ENCODE peak calls at places on chromosomes 16 and 17, in five cellular contexts. X is neural progenitor cell, T is GM23338, V is SK-N-SH, H is PC-3. D is an unnamed sample. For H3F3A, the result is how much of the 10 kb centered on the place peaks cover.

GRCh38 chr17:4715071-4715749 is 4.8 kb downstream of the ARRB2 start:
- DNase-seq in X (no peak), T (no peak), V (no peak), H (no peak), D (no peak)

GRCh38 chr17:39671651-39672521 is 3.6 kb downstream of the PNMT start:
- DNase-seq in X (peak), T (peak), V (peak), H (peak), D (no peak)

GRCh38 chr16:1354815-1355214 is 3.1 kb downstream of the GNPTG start:
- DNase-seq in X (no peak), T (no peak), V (no peak), H (no peak), D (no peak)

GRCh38 chr17:45770632-45771472 is 13.3 kb upstream of the CRHR1 start:
- DNase-seq in X (peak), T (peak), V (no peak), H (no peak), D (no peak)

GRCh38 chr16:86383488-86384262 is 126.7 kb upstream of the FOXF1 start:
- DNase-seq in X (no peak), T (no peak), V (no peak), H (no peak), D (no peak)

GRCh38 chr17:9360610-9361571 is 214.7 kb downstream of the STX8 start:
- DNase-seq in X (no peak), T (no peak), V (no peak), H (peak), D (no peak)

GRCh38 chr17:76524598-76525512 is 12.7 kb downstream of the CYGB start:
- DNase-seq in X (no peak), T (no peak), V (no peak), H (peak), D (no peak)

GRCh38 chr17:61253937-61254677 is 145.5 kb upstream of the TBX2 start:
- DNase-seq in X (peak), T (peak), V (no peak), H (no peak), D (no peak)

GRCh38 chr16:84044108-84044488 is 1.5 kb upstream of the SLC38A8 start:
- DNase-seq in X (peak), T (peak), V (peak), H (peak), D (no peak)

GRCh38 chr16:68374251-68374805 is 63.5 kb downstream of the PRMT7 start:
- DNase-seq in X (no peak), T (no peak), V (no peak), H (no peak), D (no peak)

GRCh38 chr17:3447625-3448024 is 14.0 kb upstream of the OR1E2 start:
- DNase-seq in X (peak), T (peak), V (no peak), H (peak), D (no peak)

GRCh38 chr16:71526111-71526998 is at the start of gene CHST4:
- DNase-seq in X (peak), T (peak), V (no peak), H (no peak), D (no peak)

GRCh38 chr16:71528257-71528656 is 2.0 kb downstream of the CHST4 start:
- DNase-seq in X (no peak), T (no peak), V (no peak), H (no peak), D (no peak)

GRCh38 chr16:71528863-71529262 is 2.6 kb downstream of the CHST4 start:
- DNase-seq in X (no peak), T (no peak), V (no peak), H (no peak), D (no peak)

GRCh38 chr16:71520550-71520949 is 5.7 kb upstream of the CHST4 start:
- DNase-seq in X (no peak), T (no peak), V (no peak), H (peak), D (no peak)

GRCh38 chr16:71524566-71525553 is 1.4 kb upstream of the CHST4 start:
- DNase-seq in X (no peak), T (peak), V (no peak), H (no peak), D (no peak)
- H2AFZ ChIP-seq in X (no peak), T (peak), V (no peak), H (no peak), D (no peak)

DNA sequence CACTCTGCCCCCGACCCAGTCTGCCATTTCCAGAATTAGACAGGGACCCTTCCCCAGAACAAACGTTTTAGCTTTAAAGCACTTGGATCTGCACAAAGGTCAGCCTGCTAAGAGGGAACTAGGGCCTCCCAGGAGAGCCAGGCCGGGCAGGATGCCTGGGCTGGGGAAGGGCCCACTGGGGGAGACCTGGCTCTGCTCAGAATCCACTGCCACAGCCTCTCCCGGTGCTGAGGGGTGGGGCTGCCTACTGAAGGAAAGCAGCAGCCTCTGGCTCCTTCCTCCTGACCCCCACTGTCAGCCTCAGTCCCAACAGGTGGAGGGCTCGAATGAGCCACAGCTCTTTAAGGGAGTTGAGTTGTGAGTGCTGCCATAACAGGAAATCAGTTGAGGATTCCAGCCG is 1.7 kb downstream of the YBX2 start:
- DNase-seq in X (no peak), T (no peak), V (peak), H (no peak), D (no peak)
- TF ChIP-seq EZH2phosphoT487 in X (no peak), T (no peak), V (no peak), H (no peak), D (no peak)

DNA sequence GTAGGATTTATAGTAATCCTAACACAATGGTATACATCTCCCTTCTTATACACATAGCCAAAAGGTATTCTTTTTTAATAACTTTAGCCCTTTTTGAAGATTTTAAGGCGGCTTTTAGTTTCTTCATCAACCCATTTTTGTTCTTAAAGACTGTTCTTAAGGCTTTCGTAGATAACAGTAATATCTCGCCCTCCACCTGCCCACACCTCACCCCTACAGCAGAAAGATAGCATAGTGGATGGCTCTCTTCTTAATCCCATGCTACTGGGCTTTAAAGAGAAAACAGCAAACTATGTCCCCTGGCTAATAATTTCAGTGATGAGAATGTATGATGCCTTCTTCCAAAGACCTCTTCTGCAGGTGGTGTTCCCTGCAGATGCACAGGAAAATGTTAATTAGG is 8.6 kb downstream of the IGSF6 start:
- DNase-seq in X (no peak), T (no peak), V (no peak), H (no peak), D (no peak)
- H3F3A ChIP-seq in X (under half), T (under half), V (under half), H (under half), D (under half)

DNA sequence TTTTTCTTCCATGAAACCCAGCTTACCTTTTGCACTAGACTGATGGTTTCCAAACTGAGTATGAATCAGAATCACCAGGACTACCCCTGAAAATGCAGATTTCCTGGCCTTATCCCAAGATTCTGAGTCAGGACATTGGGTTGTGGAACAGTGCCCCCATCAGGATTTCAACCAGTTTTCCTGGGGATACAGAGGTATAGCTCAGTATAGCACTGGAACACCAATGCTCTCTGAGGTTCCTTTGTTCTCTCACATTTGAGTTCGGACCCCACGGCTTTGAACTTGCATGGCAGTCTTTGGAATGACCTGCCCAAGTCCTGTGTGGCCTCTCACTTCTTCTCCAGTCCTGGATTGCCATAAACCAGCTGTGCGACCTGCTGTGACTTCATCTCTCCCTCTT is 12.8 kb upstream of the CCL8 start:
- DNase-seq in X (peak), T (peak), V (peak), H (peak), D (no peak)
- H2AFZ ChIP-seq in X (no peak), T (peak), V (no peak), H (no peak), D (no peak)

GRCh38 chr17:42783062-42783777 is 2.8 kb downstream of the WNK4 start:
- DNase-seq in X (no peak), T (no peak), V (no peak), H (peak), D (no peak)
- TF ChIP-seq EZH2phosphoT487 in X (no peak), T (no peak), V (no peak), H (no peak), D (no peak)

GRCh38 chr17:2086306-2086705 is 31.4 kb downstream of the HIC1 start:
- DNase-seq in X (no peak), T (no peak), V (no peak), H (no peak), D (no peak)
- H3F3A ChIP-seq in X (under half), T (under half), V (under half), H (under half), D (under half)

DNA sequence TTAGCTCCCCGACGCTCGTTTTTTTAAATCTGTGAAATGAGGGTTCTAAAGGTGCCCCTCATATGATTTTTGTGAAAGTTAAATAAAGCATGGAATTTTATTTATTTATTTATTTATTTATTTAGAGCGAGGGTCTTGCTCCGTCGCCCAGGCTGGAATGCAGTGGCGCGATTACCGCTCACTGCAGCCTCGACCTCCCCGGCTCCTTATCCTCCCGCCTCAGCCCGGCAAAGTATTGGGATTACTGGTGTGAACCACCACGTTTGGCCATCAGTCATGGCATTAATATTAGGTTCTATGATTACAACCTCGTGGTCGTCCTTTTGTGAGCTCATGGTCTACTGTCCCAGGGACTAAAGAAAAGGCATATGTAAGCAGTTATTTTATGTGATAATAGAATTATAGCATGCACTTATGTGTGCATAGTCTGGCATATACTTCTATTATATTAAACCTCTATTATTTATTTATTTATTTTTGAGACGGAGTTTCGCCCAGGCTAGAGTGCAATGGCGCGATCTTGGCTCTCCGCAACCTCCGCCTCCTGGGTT is 557 bp upstream of the LUC7L start:
- DNase-seq in X (no peak), T (no peak), V (no peak), H (no peak), D (no peak)
- H2AFZ ChIP-seq in X (no peak), T (peak), V (peak), H (peak), D (peak)

GRCh38 chr17:49962599-49963276 is 6.3 kb upstream of the DLX4 start:
- DNase-seq in X (no peak), T (peak), V (no peak), H (no peak), D (no peak)
- TF ChIP-seq EZH2phosphoT487 in X (no peak), T (no peak), V (no peak), H (no peak), D (no peak)

GRCh38 chr17:47620503-47621245 is 29.0 kb upstream of the KPNB1 start:
- DNase-seq in X (no peak), T (no peak), V (no peak), H (peak), D (no peak)
- H3F3A ChIP-seq in X (under half), T (under half), V (under half), H (under half), D (half or more)

GRCh38 chr16:78292726-78293380 is 193.4 kb downstream of the WWOX start:
- DNase-seq in X (no peak), T (no peak), V (no peak), H (no peak), D (no peak)
- H2AFZ ChIP-seq in X (no peak), T (no peak), V (no peak), H (no peak), D (no peak)

D was measured in MM.1S.